ENCODE peak calls at places on chromosomes 4 and X, in five cellular contexts. P is epithelial cell of esophagus, G is DND-41, C is sigmoid colon, J is endodermal cell. S is an unnamed sample.

GRCh38 chr4:58359590-58359989 is 1249.4 kb upstream of the IGFBP7 start:
- DNase-seq in P (no peak), G (no peak), C (no peak), J (no peak), S (no peak)

GRCh38 chr4:53545238-53545637 is 46.0 kb downstream of the LNX1 start:
- DNase-seq in P (no peak), G (no peak), C (no peak), J (no peak), S (no peak)

GRCh38 chr4:149493492-149493891 is 322.2 kb downstream of the IQCM start:
- DNase-seq in P (no peak), G (no peak), C (no peak), J (no peak), S (no peak)

GRCh38 chr4:10576236-10576635 is 108.3 kb downstream of the CLNK start:
- DNase-seq in P (no peak), G (no peak), C (no peak), J (no peak), S (no peak)

GRCh38 chr4:140743194-140743931 is 12.8 kb downstream of the TBC1D9 start:
- DNase-seq in P (peak), G (no peak), C (no peak), J (peak), S (no peak)

GRCh38 chrX:18931972-18932371 is 51.9 kb downstream of the PHKA2 start:
- DNase-seq in P (peak), G (no peak), C (no peak), J (peak), S (no peak)

GRCh38 chrX:107731831-107732502 is 43.6 kb downstream of the TSC22D3 start:
- DNase-seq in P (peak), G (no peak), C (peak), J (peak), S (no peak)

GRCh38 chr4:54556081-54556480 is 101.7 kb upstream of the KIT start:
- DNase-seq in P (no peak), G (no peak), C (no peak), J (no peak), S (no peak)

GRCh38 chrX:31555506-31555905 is 483.7 kb upstream of the FTHL17 start:
- DNase-seq in P (no peak), G (no peak), C (no peak), J (no peak), S (no peak)

GRCh38 chrX:136353519-136354095 is 52.8 kb downstream of the ADGRG4 start:
- DNase-seq in P (peak), G (no peak), C (no peak), J (no peak), S (no peak)

GRCh38 chrX:19514791-19515614 is at the start of gene MAP3K15:
- DNase-seq in P (peak), G (no peak), C (no peak), J (peak), S (no peak)

GRCh38 chrX:153731845-153732215 is 7.2 kb downstream of the ABCD1 start:
- DNase-seq in P (no peak), G (no peak), C (no peak), J (no peak), S (no peak)

GRCh38 chr4:155512069-155512468 is 135.3 kb upstream of the MAP9 start:
- DNase-seq in P (no peak), G (no peak), C (no peak), J (no peak), S (no peak)

GRCh38 chr4:77052352-77052751 is 23.4 kb downstream of the CCNI start:
- DNase-seq in P (peak), G (peak), C (no peak), J (peak), S (no peak)

GRCh38 chrX:118116308-118117068 is at the start of gene KLHL13:
- DNase-seq in P (peak), G (no peak), C (peak), J (peak), S (no peak)

GRCh38 chrX:7242613-7243012 is 94.7 kb upstream of the PUDP start:
- DNase-seq in P (no peak), G (no peak), C (no peak), J (no peak), S (no peak)

GRCh38 chr4:143585548-143585947 is 72.0 kb downstream of the SMARCA5 start:
- DNase-seq in P (no peak), G (no peak), C (no peak), J (no peak), S (no peak)

GRCh38 chrX:49884290-49884862 is 5.1 kb downstream of the USP27X start:
- DNase-seq in P (peak), G (peak), C (no peak), J (peak), S (no peak)

GRCh38 chr4:2792711-2793577 is at the start of gene SH3BP2:
- DNase-seq in P (peak), G (no peak), C (peak), J (peak), S (no peak)

GRCh38 chrX:51851507-51852085 is 41.8 kb upstream of the MAGED1 start:
- DNase-seq in P (peak), G (no peak), C (no peak), J (no peak), S (no peak)

GRCh38 chrX:51852096-51852495 is 41.3 kb upstream of the MAGED1 start:
- DNase-seq in P (no peak), G (no peak), C (no peak), J (peak), S (no peak)

GRCh38 chrX:51855698-51856097 is 37.7 kb upstream of the MAGED1 start:
- DNase-seq in P (no peak), G (no peak), C (no peak), J (no peak), S (no peak)

GRCh38 chrX:51853251-51853650 is 40.2 kb upstream of the MAGED1 start:
- DNase-seq in P (no peak), G (no peak), C (no peak), J (peak), S (no peak)

GRCh38 chrX:51852621-51853020 is 40.8 kb upstream of the MAGED1 start:
- DNase-seq in P (no peak), G (no peak), C (no peak), J (no peak), S (no peak)
- H3K4me3 ChIP-seq in P (no peak), G (no peak), C (no peak), J (peak), S (no peak)

GRCh38 chrX:480861-481417 is 94.2 kb upstream of the PPP2R3B start:
- DNase-seq in P (no peak), G (no peak), C (no peak), J (peak), S (no peak)
- TF ChIP-seq CTCF in P (no peak), G (no peak), C (no peak), J (no peak), S (no peak)

GRCh38 chrX:71622347-71623104 is 4.2 kb upstream of the CXCR3 start:
- DNase-seq in P (peak), G (peak), C (peak), J (peak), S (peak)
- H3K4me3 ChIP-seq in P (no peak), G (no peak), C (no peak), J (no peak), S (no peak)

DNA sequence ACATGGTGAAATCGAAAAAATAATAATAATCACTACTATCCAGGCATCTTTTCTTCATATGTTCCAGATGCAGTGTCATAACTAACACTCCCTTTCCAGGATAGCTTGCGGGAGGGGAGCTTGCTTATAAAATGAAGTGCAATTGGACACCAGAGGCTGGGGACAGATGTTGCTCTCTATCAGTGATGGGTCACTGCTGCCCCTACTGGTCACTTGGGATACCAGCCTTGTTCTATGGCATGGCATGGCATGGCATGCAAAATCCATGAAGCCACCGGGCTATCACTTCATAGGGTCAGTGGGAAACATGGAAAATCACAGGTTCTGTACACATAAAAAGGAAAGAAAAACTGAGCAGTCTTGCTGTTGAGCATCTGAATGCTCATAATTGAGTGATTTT is 168.1 kb downstream of the GLRA2 start:
- DNase-seq in P (peak), G (peak), C (no peak), J (peak), S (no peak)
- TF ChIP-seq CTCF in P (peak), G (peak), C (no peak), J (peak), S (peak)

DNA sequence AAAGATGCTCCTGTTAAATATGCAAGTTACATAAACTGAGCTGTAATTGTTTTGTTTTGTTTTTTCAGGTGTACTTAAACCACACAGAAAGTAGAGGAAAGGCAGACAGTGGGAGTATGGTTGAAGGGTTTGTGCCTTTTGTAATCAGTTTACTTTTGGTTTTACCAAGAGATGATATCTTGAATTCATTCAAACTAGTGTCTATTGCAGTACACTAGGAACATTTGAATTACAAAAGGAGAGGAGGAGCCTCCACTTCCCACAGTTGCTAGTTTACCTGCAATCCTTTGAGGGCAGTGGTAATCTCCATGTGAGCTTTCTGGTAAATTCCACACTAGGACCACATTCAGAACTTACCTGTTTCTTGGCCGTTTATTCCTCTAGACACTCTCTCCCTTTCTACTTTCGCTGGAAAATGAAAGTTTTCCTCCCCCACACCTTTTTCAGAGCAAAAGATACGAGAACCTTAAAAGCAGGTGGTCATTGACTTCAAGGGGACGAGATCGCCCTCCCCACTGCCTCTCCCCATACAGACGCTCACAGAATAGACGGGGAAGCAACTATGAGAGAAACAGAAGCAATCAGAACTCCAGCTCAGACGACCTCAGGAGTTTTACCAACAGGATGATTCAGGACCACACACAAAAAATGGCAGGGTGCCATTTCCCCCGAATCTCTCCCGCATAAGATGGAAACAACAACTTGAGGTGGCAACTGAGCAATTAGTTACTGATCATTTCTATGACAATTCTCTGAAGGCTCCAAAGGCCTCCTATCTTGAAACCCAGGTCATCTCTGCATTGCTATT is 3.3 kb downstream of the RBM47 start:
- DNase-seq in P (peak), G (no peak), C (no peak), J (peak), S (no peak)
- H3K4me3 ChIP-seq in P (peak), G (no peak), C (no peak), J (peak), S (peak)